ENCODE peak calls at places on chromosomes 4 and X, in four cellular contexts. Z, Y, C and R are unnamed samples.
A peak's percentile ranks its signal among the peaks of the same experiment; 100 is the strongest.

GRCh38 chrX:1355800-1356148 is 19.2 kb downstream of the IL3RA start:
- DNase-seq in Z (no peak), C (no peak), Y (no peak), R (no peak)

GRCh38 chrX:15600071-15600470 is 689 bp downstream of the ACE2 start:
- DNase-seq in Z (no peak), Y (no peak), C (no peak), R (no peak)

GRCh38 chrX:153576239-153576870 is 22.6 kb downstream of the CCNQ start:
- DNase-seq in C (no peak), Y (no peak), Z (no peak), R (no peak)

GRCh38 chrX:3638280-3638873 is 75.1 kb downstream of the PRKX start:
- DNase-seq in Z (no peak), Y (peak; percentile 53), C (peak; percentile 52), R (no peak)

GRCh38 chr4:66555301-66555700 is 885.0 kb upstream of the EPHA5 start:
- DNase-seq in Z (no peak), Y (no peak), C (no peak), R (no peak)

GRCh38 chrX:74925210-74926088 is at the start of gene NEXMIF:
- DNase-seq in C (no peak), Z (no peak), Y (peak; percentile 48), R (peak; percentile 65)

GRCh38 chrX:16114640-16115039 is 8.7 kb upstream of the GRPR start:
- DNase-seq in Z (no peak), Y (no peak), C (no peak), R (no peak)

GRCh38 chr4:172202480-172203076 is 389.4 kb downstream of the GALNTL6 start:
- DNase-seq in C (peak; percentile 16), Z (no peak), Y (no peak), R (no peak)

GRCh38 chr4:87843936-87844335 is 11.2 kb downstream of the MEPE start:
- DNase-seq in Y (no peak), Z (no peak), C (no peak), R (no peak)

GRCh38 chr4:6250235-6250983 is 19.2 kb upstream of the WFS1 start:
- DNase-seq in Y (no peak), Z (no peak), C (peak; percentile 63), R (no peak)

GRCh38 chr4:177250056-177250696 is 59.5 kb upstream of the NEIL3 start:
- DNase-seq in Y (peak; percentile 70), Z (peak; percentile 66), C (peak; percentile 65), R (no peak)

GRCh38 chrX:9147631-9148189 is 113.8 kb upstream of the FAM9B start:
- DNase-seq in Y (no peak), Z (no peak), C (no peak), R (no peak)

GRCh38 chrX:110418220-110418856 is 59.7 kb downstream of the RTL9 start:
- DNase-seq in Z (no peak), C (peak; percentile 40), Y (peak; percentile 32), R (no peak)

GRCh38 chrX:98068210-98068609 is 1184.5 kb downstream of the RPA4 start:
- DNase-seq in Z (no peak), Y (no peak), C (no peak), R (no peak)

GRCh38 chr4:100649478-100649877 is 131.7 kb upstream of the EMCN start:
- DNase-seq in Z (no peak), C (no peak), Y (no peak), R (no peak)

GRCh38 chr4:163271555-163272127 is 60.8 kb downstream of the NPY1R start:
- DNase-seq in C (no peak), Z (no peak), Y (no peak), R (no peak)

GRCh38 chr4:127631420-127631819 is 1.3 kb upstream of the INTU start:
- DNase-seq in Y (no peak), C (peak; percentile 13), Z (no peak), R (no peak)

GRCh38 chr4:127630152-127630551 is 2.6 kb upstream of the INTU start:
- DNase-seq in Y (no peak), Z (no peak), C (no peak), R (no peak)

GRCh38 chr4:127634181-127634580 is 1.4 kb downstream of the INTU start:
- DNase-seq in C (no peak), Z (no peak), Y (no peak), R (no peak)

GRCh38 chr4:127632420-127633403 is at the start of gene INTU:
- DNase-seq in C (peak; percentile 89), Z (peak; percentile 94), Y (peak; percentile 92), R (peak; percentile 97)
- TF ChIP-seq POLR2A in C (peak; percentile 77), Z (no peak), Y (no peak), R (no peak)

DNA sequence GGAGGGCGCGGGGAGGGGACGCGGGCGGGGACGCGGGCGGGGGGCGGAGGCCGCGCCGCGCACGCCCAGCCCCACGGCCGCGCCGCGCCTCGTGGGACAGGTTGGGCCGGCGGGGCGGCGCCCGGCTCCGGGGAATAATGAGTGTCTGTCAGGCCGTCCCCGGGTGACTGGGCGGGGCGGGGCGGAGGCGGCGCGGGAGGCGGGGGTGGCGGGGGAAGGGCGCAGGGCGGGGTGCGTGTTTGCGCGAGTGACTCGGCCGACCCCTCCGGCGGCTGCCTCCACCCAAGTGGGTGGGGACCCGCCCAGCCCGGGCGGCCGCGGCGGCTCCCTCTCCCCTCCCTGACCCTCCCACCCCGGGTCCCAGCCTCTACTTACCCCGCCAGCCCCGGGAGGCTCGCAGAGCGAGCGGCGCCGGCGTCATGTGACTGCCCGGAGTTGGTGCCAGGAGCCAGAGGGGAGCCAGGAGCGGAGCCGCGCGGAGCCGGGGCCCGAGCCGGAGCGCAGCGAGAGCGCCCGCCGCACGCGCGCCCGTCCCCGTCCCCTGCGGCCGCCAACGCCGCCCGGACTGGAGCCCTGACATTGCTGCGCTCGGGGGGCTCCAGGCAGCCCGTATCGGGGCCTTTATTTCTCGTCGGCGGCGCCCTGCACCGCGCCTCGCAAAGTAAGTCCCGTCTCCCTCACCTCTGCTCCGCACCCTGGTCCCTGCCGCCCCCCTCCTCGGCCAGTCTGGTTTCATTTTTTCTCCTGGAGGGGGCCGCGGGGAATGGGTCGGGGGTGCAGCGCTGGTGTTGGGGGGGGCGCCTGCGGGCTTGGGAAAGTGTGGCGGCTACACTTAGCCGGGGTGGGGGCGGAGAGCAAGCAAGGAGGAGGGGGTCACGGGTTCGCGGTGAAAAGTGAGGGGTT is at the start of gene KLF3:
- DNase-seq in C (peak; percentile 88), Y (peak; percentile 96), Z (peak; percentile 96), R (peak; percentile 97)
- TF ChIP-seq POLR2A in C (no peak), Y (peak; percentile 37), Z (peak; percentile 52), R (peak; percentile 52)

DNA sequence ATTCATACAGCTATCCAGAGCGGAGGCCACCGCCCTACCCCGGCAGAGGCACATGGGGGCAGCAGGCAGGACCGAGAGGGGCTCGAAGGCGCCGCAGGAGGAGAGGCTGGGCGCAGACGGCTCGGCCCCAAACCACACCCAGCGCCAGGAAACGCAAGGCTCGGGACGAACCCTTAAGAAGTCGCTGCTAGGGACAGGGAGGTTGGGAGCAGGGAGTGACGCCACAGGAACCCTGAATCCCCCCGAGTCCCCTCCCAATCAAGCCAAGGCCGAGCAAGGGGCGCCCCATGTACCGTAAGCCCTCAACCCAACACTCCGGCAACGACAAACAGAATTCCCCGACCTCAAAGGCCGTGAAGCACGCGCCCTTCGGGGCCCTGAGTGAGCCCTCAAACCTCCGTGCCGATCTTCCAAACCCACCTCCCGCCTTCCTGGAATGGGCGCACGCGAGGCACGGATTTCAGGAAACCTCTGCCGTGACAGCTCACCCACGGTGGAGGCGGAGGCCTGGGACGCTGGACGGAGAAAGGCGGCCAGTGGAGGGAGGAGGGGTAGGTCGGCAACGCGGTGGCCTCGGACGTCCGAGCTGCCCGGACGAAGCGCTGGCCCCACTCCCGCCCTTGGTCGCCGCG is 1.8 kb downstream of the ZFYVE28 start:
- DNase-seq in Y (peak; percentile 45), C (peak; percentile 54), Z (no peak), R (no peak)
- TF ChIP-seq POLR2A in Y (no peak), C (peak; percentile 56), Z (no peak), R (no peak)

GRCh38 chr4:168152837-168153500 is 60.6 kb downstream of the ANXA10 start:
- DNase-seq in C (no peak), Y (no peak), Z (no peak), R (no peak)

GRCh38 chr4:168150651-168151050 is 58.3 kb downstream of the ANXA10 start:
- DNase-seq in Y (no peak), Z (no peak), C (no peak), R (no peak)

GRCh38 chr4:168151313-168151712 is 59.0 kb downstream of the ANXA10 start:
- DNase-seq in Y (no peak), Z (no peak), C (no peak), R (no peak)

GRCh38 chr4:168154546-168155277 is 62.4 kb downstream of the ANXA10 start:
- DNase-seq in Y (no peak), C (no peak), Z (no peak), R (no peak)

GRCh38 chr4:168153596-168154440 is 61.5 kb downstream of the ANXA10 start:
- DNase-seq in C (no peak), Z (no peak), Y (peak; percentile 85), R (no peak)
- TF ChIP-seq POLR2A in C (no peak), Z (no peak), Y (no peak), R (no peak)

DNA sequence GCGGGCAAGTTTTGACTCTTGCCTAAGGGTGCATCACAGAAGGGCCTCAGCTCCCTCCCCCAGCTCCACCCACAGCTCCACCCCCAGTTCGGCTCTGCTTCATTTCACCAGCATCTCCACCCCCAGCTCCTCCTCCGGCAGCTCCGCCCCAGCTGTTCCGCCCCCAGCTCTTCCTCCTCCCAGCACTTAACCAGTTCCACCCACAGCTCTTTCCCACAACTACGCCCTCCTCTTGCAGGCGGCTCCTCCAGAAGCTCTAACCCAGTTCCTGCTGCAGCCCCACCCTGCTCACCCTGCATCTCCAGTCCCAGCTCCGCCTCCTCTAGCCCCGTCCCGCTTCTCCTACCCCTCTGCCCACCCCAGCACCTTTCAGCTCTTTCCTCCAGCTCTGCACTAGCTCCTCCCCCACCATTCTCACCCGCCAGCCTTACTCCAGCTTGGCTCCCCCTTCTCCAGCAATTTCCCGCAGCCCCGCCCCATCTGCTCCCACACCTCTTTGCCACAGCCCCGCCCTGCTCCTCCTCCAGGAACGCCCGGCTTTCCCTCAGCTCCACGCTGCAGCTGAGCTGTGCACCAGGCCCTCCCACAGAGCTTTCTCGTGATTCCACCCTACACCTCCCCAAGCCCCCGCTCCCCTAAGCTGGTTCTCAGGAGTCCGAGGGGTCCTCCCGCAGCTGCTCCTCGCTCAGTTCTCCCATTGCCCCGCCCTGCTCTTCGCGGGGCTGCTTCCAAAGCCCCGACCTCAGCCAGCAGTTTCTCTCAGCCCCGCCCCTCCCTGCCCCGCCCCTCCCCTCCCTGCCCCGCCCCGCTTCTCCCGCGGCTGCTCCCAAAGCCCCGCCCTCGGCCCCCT is 1.3 kb upstream of the EOLA1 start:
- DNase-seq in Z (peak; percentile 92), C (peak; percentile 77), Y (peak; percentile 84), R (peak; percentile 96)
- TF ChIP-seq POLR2A in Z (no peak), C (no peak), Y (no peak), R (no peak)